ENCODE peak calls at places on chromosomes 4 and X, in nine cellular contexts. I is suprapubic skin, T is tibial nerve, M is K562, Y is transverse colon, D is sigmoid colon, C is GM12878, A is esophagus muscularis mucosa, B is upper lobe of left lung. R is an unnamed sample.

GRCh38 chr4:112717856-112718255 is 80.9 kb downstream of the LARP7 start:
- DNase-seq in I (no peak), T (no peak), M (no peak), Y (no peak), D (no peak), C (no peak), A (no peak), B (no peak), R (no peak)

GRCh38 chr4:127309360-127310095 is 323.2 kb upstream of the INTU start:
- DNase-seq in I (no peak), T (peak; percentile 9), M (no peak), Y (no peak), D (no peak), C (no peak), A (no peak), B (no peak), R (no peak)

GRCh38 chr4:103374773-103375172 is 176.6 kb upstream of the CENPE start:
- DNase-seq in I (no peak), T (no peak), M (no peak), Y (no peak), D (no peak), C (no peak), A (no peak), B (no peak), R (no peak)

GRCh38 chr4:107037188-107037587 is 1.1 kb upstream of the DKK2 start:
- DNase-seq in I (peak; percentile 81), T (peak; percentile 39), M (no peak), Y (peak; percentile 8), D (peak; percentile 73), C (no peak), A (no peak), B (peak; percentile 87), R (no peak)

GRCh38 chr4:175456131-175456530 is 355.9 kb downstream of the GPM6A start:
- DNase-seq in I (no peak), T (no peak), M (no peak), Y (no peak), D (no peak), C (no peak), A (no peak), B (no peak), R (no peak)

GRCh38 chr4:3803946-3804345 is 37.8 kb downstream of the ADRA2C start:
- DNase-seq in I (no peak), T (no peak), M (no peak), Y (no peak), D (no peak), C (no peak), A (no peak), B (peak; percentile 32), R (no peak)

GRCh38 chrX:1316527-1316926 is 20.1 kb upstream of the IL3RA start:
- DNase-seq in I (peak; percentile 86), T (peak; percentile 63), M (no peak), Y (peak; percentile 40), D (peak; percentile 79), C (no peak), A (no peak), B (peak; percentile 87), R (no peak)

GRCh38 chrX:139692908-139693307 is 15.1 kb downstream of the MCF2 start:
- DNase-seq in I (no peak), T (no peak), M (no peak), Y (no peak), D (no peak), C (no peak), A (no peak), B (no peak), R (no peak)

GRCh38 chrX:154370300-154370881 is 4.0 kb downstream of the FLNA start:
- DNase-seq in I (no peak), T (no peak), M (peak; percentile 15), Y (no peak), D (no peak), C (no peak), A (no peak), B (peak; percentile 88), R (no peak)

GRCh38 chr4:71290074-71290473 is 48.7 kb upstream of the SLC4A4 start:
- DNase-seq in I (no peak), T (no peak), M (no peak), Y (no peak), D (no peak), C (no peak), A (no peak), B (no peak), R (no peak)

GRCh38 chr4:94225449-94225848 is 17.8 kb downstream of the SMARCAD1 start:
- DNase-seq in I (no peak), T (no peak), M (no peak), Y (no peak), D (no peak), C (no peak), A (no peak), B (no peak), R (no peak)

GRCh38 chr4:7652006-7652405 is 217.3 kb upstream of the PSAPL1 start:
- DNase-seq in I (no peak), T (no peak), M (no peak), Y (no peak), D (no peak), C (no peak), A (no peak), B (no peak), R (no peak)

GRCh38 chrX:18674417-18674787 is 2.5 kb upstream of the RS1 start:
- DNase-seq in I (no peak), T (no peak), M (peak; percentile 27), Y (peak; percentile 25), D (peak; percentile 66), C (no peak), A (no peak), B (peak; percentile 69), R (peak; percentile 30)

GRCh38 chr4:168019019-168019651 is 73.2 kb upstream of the ANXA10 start:
- DNase-seq in I (no peak), T (no peak), M (no peak), Y (no peak), D (no peak), C (no peak), A (no peak), B (no peak), R (no peak)
- TF ChIP-seq EP300 in I (no peak), T (no peak), M (no peak), Y (no peak), D (no peak), C (no peak), A (no peak), B (no peak), R (no peak)

DNA sequence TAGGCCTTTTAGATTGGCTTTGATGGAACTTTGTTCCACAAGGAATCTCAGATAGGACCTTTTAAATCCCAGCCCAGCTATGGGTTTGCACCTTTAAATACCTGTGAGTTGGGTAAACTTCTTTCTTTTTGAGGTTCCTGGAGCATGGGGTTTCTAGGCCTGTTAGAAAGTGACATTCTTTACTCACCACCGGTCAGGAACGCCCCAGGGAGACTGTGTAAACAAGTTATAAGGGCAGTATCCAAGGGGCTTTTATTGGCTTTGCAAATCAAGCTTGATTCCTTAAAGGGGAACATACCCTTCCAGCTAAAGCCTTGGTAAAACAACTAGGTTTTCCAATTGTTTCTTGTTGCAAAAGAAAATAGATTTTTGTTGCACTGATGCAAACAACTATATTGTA is 93.4 kb downstream of the TENT5D start:
- DNase-seq in I (no peak), T (no peak), M (no peak), Y (no peak), D (no peak), C (no peak), A (no peak), B (no peak), R (no peak)
- TF ChIP-seq EP300 in I (no peak), T (no peak), M (no peak), Y (no peak), D (no peak), C (no peak), A (no peak), B (no peak), R (no peak)

GRCh38 chr4:40550900-40551546 is 78.6 kb downstream of the RBM47 start:
- DNase-seq in I (no peak), T (no peak), M (peak; percentile 44), Y (peak; percentile 34), D (no peak), C (peak; percentile 76), A (no peak), B (no peak), R (peak; percentile 50)

GRCh38 chr4:40546972-40547371 is 82.7 kb downstream of the RBM47 start:
- DNase-seq in I (no peak), T (no peak), M (no peak), Y (no peak), D (no peak), C (no peak), A (no peak), B (no peak), R (no peak)

GRCh38 chr4:40546506-40546905 is 83.2 kb downstream of the RBM47 start:
- DNase-seq in I (no peak), T (no peak), M (no peak), Y (peak; percentile 75), D (no peak), C (no peak), A (no peak), B (no peak), R (no peak)

GRCh38 chr4:40547446-40548132 is 82.1 kb downstream of the RBM47 start:
- DNase-seq in I (no peak), T (no peak), M (no peak), Y (no peak), D (no peak), C (no peak), A (no peak), B (no peak), R (no peak)

GRCh38 chr4:40548256-40548655 is 81.4 kb downstream of the RBM47 start:
- DNase-seq in I (no peak), T (no peak), M (no peak), Y (no peak), D (no peak), C (no peak), A (no peak), B (no peak), R (no peak)
- TF ChIP-seq EP300 in I (no peak), T (no peak), M (no peak), Y (no peak), D (no peak), C (no peak), A (no peak), B (no peak), R (no peak)

GRCh38 chr4:67198757-67199156 is 346.5 kb downstream of the CENPC start:
- DNase-seq in I (no peak), T (peak; percentile 21), M (no peak), Y (no peak), D (no peak), C (no peak), A (no peak), B (no peak), R (no peak)

GRCh38 chr4:67207941-67208441 is 337.3 kb downstream of the CENPC start:
- DNase-seq in I (no peak), T (no peak), M (no peak), Y (no peak), D (no peak), C (no peak), A (no peak), B (no peak), R (no peak)

GRCh38 chr4:67201334-67201733 is 344.0 kb downstream of the CENPC start:
- DNase-seq in I (no peak), T (no peak), M (no peak), Y (no peak), D (no peak), C (no peak), A (no peak), B (no peak), R (no peak)

DNA sequence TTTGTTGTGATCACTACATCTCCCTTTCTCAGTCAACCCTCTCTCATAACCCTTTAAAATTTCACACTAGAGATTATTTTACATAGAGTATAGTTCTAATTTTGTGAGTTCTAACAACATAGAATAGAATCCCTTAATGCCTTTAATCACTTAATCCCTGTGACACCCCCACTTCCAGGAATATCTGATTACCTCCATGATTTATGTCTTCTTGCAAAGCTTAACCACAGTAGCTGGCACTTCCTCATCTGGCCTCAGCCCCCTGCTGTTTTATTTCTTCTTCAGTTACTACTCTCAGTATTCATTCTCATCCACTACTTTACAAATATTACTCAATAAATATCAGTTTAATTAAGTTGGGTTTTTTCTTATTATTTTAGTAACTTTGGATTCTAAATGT is 340.9 kb downstream of the CENPC start:
- DNase-seq in I (no peak), T (no peak), M (no peak), Y (no peak), D (no peak), C (no peak), A (no peak), B (no peak), R (no peak)
- TF ChIP-seq EP300 in I (no peak), T (no peak), M (no peak), Y (no peak), D (no peak), C (no peak), A (no peak), B (no peak), R (no peak)